ENCODE peak calls at places on chromosomes 6 and 20, in ten cellular contexts. F is spleen, Z is uterus, T is lower leg skin, S is IMR-90, X is body of pancreas, B is Peyer's patch, P is ovary, Y is breast epithelium, L is right lobe of liver. O is an unnamed sample.

GRCh38 chr20:38307371-38308046 is 3.6 kb downstream of the BPI start:
- DNase-seq in F (no peak), Z (no peak), T (no peak), S (peak; percentile 76), X (no peak), B (no peak), P (no peak), Y (no peak), L (no peak), O (no peak)

GRCh38 chr6:51841656-51842055 is 245.8 kb downstream of the PKHD1 start:
- DNase-seq in F (no peak), Z (no peak), T (no peak), S (no peak), X (no peak), B (no peak), P (no peak), Y (no peak), L (no peak), O (no peak)

GRCh38 chr6:111294374-111294967 is 188.5 kb downstream of the REV3L start:
- DNase-seq in F (no peak), Z (no peak), T (no peak), S (no peak), X (no peak), B (no peak), P (no peak), Y (no peak), L (no peak), O (no peak)

GRCh38 chr6:69622230-69622629 is 174.6 kb downstream of the LMBRD1 start:
- DNase-seq in F (no peak), Z (no peak), T (no peak), S (no peak), X (no peak), B (no peak), P (no peak), Y (no peak), L (no peak), O (no peak)

GRCh38 chr6:30615958-30616810 is 859 bp downstream of the PPP1R10 start:
- DNase-seq in F (no peak), Z (no peak), T (no peak), S (no peak), X (peak; percentile 41), B (no peak), P (no peak), Y (no peak), L (no peak), O (peak; percentile 86)

GRCh38 chr6:157944983-157945931 is 36.4 kb upstream of the SYNJ2 start:
- DNase-seq in F (no peak), Z (no peak), T (no peak), S (peak; percentile 71), X (no peak), B (no peak), P (no peak), Y (no peak), L (no peak), O (peak; percentile 32)

GRCh38 chr6:110328231-110328630 is 29.9 kb downstream of the METTL24 start:
- DNase-seq in F (no peak), Z (no peak), T (no peak), S (peak; percentile 63), X (no peak), B (no peak), P (no peak), Y (no peak), L (no peak), O (no peak)

GRCh38 chr6:18515767-18516166 is 128.6 kb downstream of the RNF144B start:
- DNase-seq in F (no peak), Z (no peak), T (no peak), S (no peak), X (no peak), B (no peak), P (no peak), Y (no peak), L (no peak), O (no peak)

GRCh38 chr6:41785689-41786450 is 1.6 kb upstream of the TOMM6 start:
- DNase-seq in F (no peak), Z (no peak), T (no peak), S (no peak), X (no peak), B (no peak), P (no peak), Y (no peak), L (peak; percentile 48), O (no peak)

GRCh38 chr20:9306521-9306920 is 207.9 kb upstream of the LAMP5 start:
- DNase-seq in F (no peak), Z (no peak), T (no peak), S (peak; percentile 93), X (no peak), B (no peak), P (no peak), Y (no peak), L (no peak), O (no peak)

GRCh38 chr6:159727717-159728440 is 573 bp downstream of the WTAP start:
- DNase-seq in F (no peak), Z (no peak), T (no peak), S (no peak), X (no peak), B (no peak), P (no peak), Y (peak; percentile 54), L (no peak), O (peak; percentile 79)

GRCh38 chr6:12010635-12011275 is 1.4 kb upstream of the HIVEP1 start:
- DNase-seq in F (peak; percentile 94), Z (peak; percentile 68), T (peak; percentile 94), S (no peak), X (peak; percentile 71), B (peak; percentile 83), P (peak; percentile 78), Y (peak; percentile 61), L (peak; percentile 75), O (peak; percentile 75)

GRCh38 chr6:25150031-25150430 is 129.1 kb upstream of the CARMIL1 start:
- DNase-seq in F (no peak), Z (no peak), T (no peak), S (peak; percentile 15), X (no peak), B (no peak), P (no peak), Y (no peak), L (no peak), O (no peak)

GRCh38 chr6:31386977-31387376 is 16.4 kb upstream of the MICA start:
- DNase-seq in F (no peak), Z (no peak), T (no peak), S (no peak), X (no peak), B (no peak), P (no peak), Y (no peak), L (peak; percentile 44), O (no peak)

GRCh38 chr20:22490287-22491187 is 93.8 kb downstream of the FOXA2 start:
- DNase-seq in F (no peak), Z (no peak), T (no peak), S (no peak), X (peak; percentile 98), B (peak; percentile 82), P (no peak), Y (no peak), L (peak; percentile 89), O (no peak)

GRCh38 chr6:14784596-14785360 is 461.1 kb upstream of the JARID2 start:
- DNase-seq in F (no peak), Z (no peak), T (no peak), S (no peak), X (no peak), B (no peak), P (no peak), Y (no peak), L (no peak), O (no peak)

GRCh38 chr6:9704989-9705388 is 709.9 kb downstream of the TFAP2A start:
- DNase-seq in F (no peak), Z (no peak), T (no peak), S (no peak), X (no peak), B (no peak), P (no peak), Y (no peak), L (no peak), O (no peak)

GRCh38 chr6:27091661-27092315 is 155.7 kb upstream of the PRSS16 start:
- DNase-seq in F (no peak), Z (no peak), T (no peak), S (peak; percentile 95), X (no peak), B (no peak), P (no peak), Y (no peak), L (no peak), O (peak; percentile 74)
- TF ChIP-seq POLR2A in F (no peak), Z (no peak), T (no peak), S (no peak), X (no peak), B (no peak), P (no peak), Y (no peak), L (no peak), O (no peak)

GRCh38 chr6:40295251-40295949 is 291.8 kb downstream of the LRFN2 start:
- DNase-seq in F (no peak), Z (no peak), T (no peak), S (no peak), X (no peak), B (no peak), P (no peak), Y (no peak), L (no peak), O (no peak)
- TF ChIP-seq POLR2A in F (no peak), Z (no peak), T (no peak), S (no peak), X (no peak), B (no peak), P (no peak), Y (no peak), L (no peak), O (no peak)

DNA sequence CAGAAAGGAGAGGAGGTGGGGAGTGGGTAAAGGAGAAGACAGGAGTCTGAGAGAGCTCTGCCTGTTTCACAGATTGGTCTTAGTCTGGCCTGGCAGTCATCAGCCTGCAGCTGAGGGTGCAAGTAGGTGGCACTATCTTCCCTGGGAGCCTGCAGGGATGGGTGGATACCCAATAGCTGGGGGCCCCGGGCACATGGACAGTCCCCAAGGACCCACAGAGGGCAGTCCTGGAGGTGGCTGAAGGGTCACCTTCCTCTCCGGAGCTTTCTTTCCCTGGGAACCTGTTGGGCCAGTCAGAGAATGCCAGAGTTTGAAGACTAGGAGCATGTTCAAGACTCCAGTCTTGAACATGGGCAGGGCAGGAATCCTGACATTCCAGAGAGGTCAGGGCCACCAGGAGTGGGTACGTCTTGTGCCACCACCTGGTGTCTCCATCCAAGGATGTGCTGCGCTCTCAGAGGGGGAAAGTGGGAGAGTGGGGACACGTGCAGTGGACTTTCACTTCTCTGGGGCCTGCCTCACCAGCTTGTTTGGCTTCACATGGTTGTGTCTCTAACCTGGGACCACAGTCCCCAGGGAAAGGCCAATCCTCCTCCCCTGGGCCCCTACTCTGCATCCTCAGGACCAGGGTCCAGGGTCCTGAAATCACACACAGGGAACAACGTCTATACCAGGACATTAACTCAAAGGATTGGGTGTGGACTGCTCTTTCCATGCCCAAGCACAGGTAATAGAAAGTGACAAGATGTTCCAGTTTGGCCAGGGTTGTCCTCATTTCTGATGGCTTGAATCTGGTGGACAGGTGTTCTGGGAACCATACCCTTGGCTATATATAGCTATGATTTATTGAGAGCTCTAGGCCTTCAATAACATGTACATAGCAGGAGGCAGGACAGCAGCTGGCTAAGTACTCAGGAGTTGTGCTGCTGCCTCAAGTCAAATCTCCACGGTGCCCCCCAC is 18.0 kb downstream of the AARS2 start:
- DNase-seq in F (peak; percentile 37), Z (no peak), T (no peak), S (no peak), X (no peak), B (no peak), P (no peak), Y (no peak), L (no peak), O (no peak)
- TF ChIP-seq POLR2A in F (no peak), Z (no peak), T (no peak), S (no peak), X (no peak), B (no peak), P (no peak), Y (no peak), L (no peak), O (no peak)

GRCh38 chr6:167815296-167815980 is 11.3 kb upstream of the AFDN start:
- DNase-seq in F (peak; percentile 79), Z (no peak), T (no peak), S (no peak), X (no peak), B (no peak), P (no peak), Y (no peak), L (no peak), O (no peak)
- TF ChIP-seq POLR2A in F (no peak), Z (no peak), T (no peak), S (no peak), X (no peak), B (no peak), P (no peak), Y (no peak), L (no peak), O (no peak)

O was measured in erythroblast.